ENCODE peak calls at places on chromosomes 5 and 9, in ten cellular contexts. R is testis; X is kidney glomerular epithelial cell; F is uterus; D is AG08395; A is epithelial cell of prostate; U is psoas muscle; Q is stimulated activated CD4-positive, alpha-beta T cell treated with anti-CD3 and anti-CD28 coated beads, Interleukin-12 subunit alpha, Interleukin-12 subunit beta, amount 100 ng/mL, for 24 hours; J is B cell; S is GM23248. W is an unnamed sample.

GRCh38 chr9:127589955-127590370 is 22.1 kb upstream of the STXBP1 start:
- DNase-seq in D (peak; percentile 80), A (no peak), X (peak; percentile 65), Q (no peak), F (peak; percentile 84), J (no peak), U (peak; percentile 64), R (peak; percentile 81), S (peak; percentile 87), W (no peak)

GRCh38 chr5:119515192-119515591 is 62.9 kb downstream of the HSD17B4 start:
- DNase-seq in Q (no peak), S (peak; percentile 51), J (no peak), R (no peak), F (no peak), U (no peak), D (peak; percentile 4), X (no peak), A (no peak), W (no peak)

GRCh38 chr5:60223342-60223741 is 329.8 kb upstream of the PDE4D start:
- DNase-seq in A (peak; percentile 81), U (no peak), D (no peak), F (no peak), X (peak; percentile 7), S (no peak), J (no peak), Q (no peak), R (no peak), W (no peak)

GRCh38 chr5:139148986-139149385 is 49.2 kb downstream of the SIL1 start:
- DNase-seq in S (no peak), Q (no peak), F (no peak), D (no peak), R (no peak), A (no peak), U (no peak), X (no peak), J (no peak), W (no peak)

GRCh38 chr9:70136632-70137031 is 93.0 kb downstream of the MAMDC2 start:
- DNase-seq in J (no peak), Q (no peak), X (peak; percentile 27), D (peak; percentile 47), S (peak; percentile 54), F (no peak), U (no peak), A (no peak), R (no peak), W (no peak)

GRCh38 chr5:96896806-96897205 is 20.5 kb downstream of the ERAP2 start:
- DNase-seq in R (no peak), Q (no peak), F (no peak), U (no peak), A (no peak), X (no peak), S (no peak), D (no peak), J (peak; percentile 75), W (no peak)

GRCh38 chr5:133453084-133453765 is 159.1 kb downstream of the FSTL4 start:
- DNase-seq in Q (no peak), D (no peak), J (no peak), U (no peak), X (no peak), A (no peak), F (no peak), S (no peak), R (no peak), W (no peak)

GRCh38 chr5:56569051-56569450 is 246.3 kb upstream of the MAP3K1 start:
- DNase-seq in X (no peak), F (no peak), A (no peak), U (no peak), D (no peak), S (peak; percentile 27), Q (no peak), R (no peak), J (no peak), W (no peak)

GRCh38 chr5:172065431-172066065 is 59.1 kb upstream of the FBXW11 start:
- DNase-seq in J (no peak), R (peak; percentile 47), X (no peak), U (no peak), A (no peak), F (no peak), S (peak; percentile 30), Q (no peak), D (no peak), W (no peak)

GRCh38 chr9:92664394-92665152 is 5.4 kb downstream of the IPPK start:
- DNase-seq in D (no peak), U (peak; percentile 32), A (no peak), S (peak; percentile 54), Q (no peak), J (peak; percentile 8), R (no peak), X (no peak), F (no peak), W (no peak)